ENCODE peak calls at places on chromosomes 5 and 9, in eight cellular contexts. W, Z, G, M, D, U, A and E are unnamed samples.

GRCh38 chr5:125140855-125141254 is 394.4 kb upstream of the ZNF608 start:
- DNase-seq in W (no peak), Z (peak), G (no peak), M (no peak), D (no peak), U (no peak), A (peak), E (peak)

GRCh38 chr9:79256691-79257213 is 315.0 kb upstream of the TLE4 start:
- DNase-seq in W (no peak), Z (no peak), G (no peak), M (no peak), D (peak), U (no peak), A (no peak), E (no peak)

GRCh38 chr9:109458453-109459211 is 39.5 kb downstream of the PTPN3 start:
- DNase-seq in W (no peak), Z (no peak), G (no peak), M (no peak), D (no peak), U (no peak), A (no peak), E (no peak)

GRCh38 chr5:119726544-119726943 is 97.2 kb downstream of the FAM170A start:
- DNase-seq in W (no peak), Z (no peak), G (no peak), M (no peak), D (no peak), U (no peak), A (no peak), E (no peak)

GRCh38 chr5:103473725-103474124 is 88.9 kb downstream of the NUDT12 start:
- DNase-seq in W (peak), Z (no peak), G (no peak), M (no peak), D (no peak), U (no peak), A (no peak), E (no peak)

GRCh38 chr9:132609829-132610228 is 27.4 kb downstream of the BARHL1 start:
- DNase-seq in W (no peak), Z (no peak), G (no peak), M (no peak), D (no peak), U (no peak), A (no peak), E (no peak)

GRCh38 chr5:172886974-172887491 is 53.0 kb downstream of the ERGIC1 start:
- DNase-seq in W (peak), Z (peak), G (no peak), M (no peak), D (peak), U (no peak), A (no peak), E (no peak)

GRCh38 chr5:39498247-39498952 is 73.6 kb upstream of the DAB2 start:
- DNase-seq in W (no peak), Z (no peak), G (no peak), M (no peak), D (no peak), U (no peak), A (no peak), E (no peak)

GRCh38 chr9:93792358-93792757 is 162.8 kb downstream of the BARX1 start:
- DNase-seq in W (no peak), Z (no peak), G (no peak), M (no peak), D (no peak), U (no peak), A (no peak), E (no peak)

GRCh38 chr5:53333160-53333559 is 147.3 kb upstream of the FST start:
- DNase-seq in W (no peak), Z (no peak), G (no peak), M (no peak), D (no peak), U (no peak), A (no peak), E (no peak)

GRCh38 chr9:2039294-2040180 is 24.4 kb downstream of the SMARCA2 start:
- DNase-seq in W (no peak), Z (no peak), G (no peak), M (no peak), D (no peak), U (no peak), A (no peak), E (no peak)

GRCh38 chr5:180072256-180072548 is 643 bp upstream of the RNF130 start:
- DNase-seq in W (no peak), Z (no peak), G (no peak), M (no peak), D (no peak), U (no peak), A (no peak), E (no peak)

GRCh38 chr5:13994606-13995336 is 50.3 kb upstream of the DNAH5 start:
- DNase-seq in W (no peak), Z (no peak), G (no peak), M (no peak), D (no peak), U (no peak), A (no peak), E (no peak)

GRCh38 chr9:135073741-135074305 is 13.6 kb upstream of the OLFM1 start:
- DNase-seq in W (no peak), Z (no peak), G (no peak), M (no peak), D (peak), U (peak), A (no peak), E (peak)

GRCh38 chr5:33840927-33841547 is 50.8 kb downstream of the ADAMTS12 start:
- DNase-seq in W (no peak), Z (no peak), G (no peak), M (no peak), D (no peak), U (no peak), A (no peak), E (no peak)

GRCh38 chr5:140631831-140632365 is 1.1 kb downstream of the CD14 start:
- DNase-seq in W (no peak), Z (peak), G (no peak), M (no peak), D (peak), U (no peak), A (no peak), E (no peak)

GRCh38 chr9:12439267-12439666 is 253.9 kb upstream of the TYRP1 start:
- DNase-seq in W (no peak), Z (no peak), G (no peak), M (no peak), D (no peak), U (no peak), A (no peak), E (no peak)

GRCh38 chr9:106929471-106930198 is 66.7 kb downstream of the ZNF462 start:
- DNase-seq in W (no peak), Z (peak), G (no peak), M (no peak), D (no peak), U (no peak), A (no peak), E (no peak)

GRCh38 chr5:102152906-102153787 is 142.9 kb downstream of the SLCO4C1 start:
- DNase-seq in W (no peak), Z (no peak), G (no peak), M (no peak), D (no peak), U (no peak), A (peak), E (no peak)

GRCh38 chr5:101687630-101688029 is 608.5 kb downstream of the SLCO4C1 start:
- DNase-seq in W (no peak), Z (no peak), G (no peak), M (no peak), D (no peak), U (no peak), A (no peak), E (no peak)

GRCh38 chr9:28882528-28882927 is 1309.2 kb upstream of the C9orf72 start:
- DNase-seq in W (no peak), Z (no peak), G (no peak), M (no peak), D (no peak), U (no peak), A (no peak), E (no peak)

GRCh38 chr9:77433675-77434445 is 214.3 kb downstream of the GNA14 start:
- DNase-seq in W (peak), Z (peak), G (peak), M (no peak), D (peak), U (no peak), A (peak), E (peak)

GRCh38 chr5:145941677-145942130 is 5.3 kb downstream of the SH3RF2 start:
- DNase-seq in W (no peak), Z (no peak), G (no peak), M (no peak), D (no peak), U (no peak), A (no peak), E (no peak)

GRCh38 chr5:93010626-93011025 is 570.4 kb downstream of the NR2F1-AS1 start:
- DNase-seq in W (no peak), Z (no peak), G (no peak), M (no peak), D (no peak), U (no peak), A (no peak), E (no peak)

GRCh38 chr9:133379153-133380086 is 3.3 kb downstream of the STKLD1 start:
- DNase-seq in W (no peak), Z (no peak), G (no peak), M (no peak), D (no peak), U (no peak), A (no peak), E (no peak)

GRCh38 chr9:111412280-111412679 is 71.9 kb downstream of the ECPAS start:
- DNase-seq in W (no peak), Z (no peak), G (no peak), M (no peak), D (no peak), U (no peak), A (no peak), E (no peak)

GRCh38 chr5:173823721-173824567 is 64.2 kb upstream of the CPEB4 start:
- DNase-seq in W (no peak), Z (no peak), G (no peak), M (no peak), D (peak), U (no peak), A (peak), E (no peak)

GRCh38 chr5:58582004-58582403 is 871 bp upstream of the RAB3C start:
- DNase-seq in W (no peak), Z (no peak), G (no peak), M (no peak), D (no peak), U (no peak), A (no peak), E (no peak)

GRCh38 chr5:125004009-125004408 is 257.6 kb upstream of the ZNF608 start:
- DNase-seq in W (no peak), Z (no peak), G (no peak), M (no peak), D (no peak), U (no peak), A (no peak), E (no peak)

GRCh38 chr9:77807846-77808749 is 160.0 kb upstream of the GNA14 start:
- DNase-seq in W (no peak), Z (no peak), G (no peak), M (no peak), D (no peak), U (no peak), A (no peak), E (no peak)

GRCh38 chr9:109035684-109036423 is 22.6 kb upstream of the CTNNAL1 start:
- DNase-seq in W (peak), Z (no peak), G (peak), M (no peak), D (no peak), U (no peak), A (peak), E (no peak)

GRCh38 chr9:130451509-130452388 is 7.0 kb downstream of the ASS1 start:
- DNase-seq in W (peak), Z (peak), G (peak), M (no peak), D (peak), U (no peak), A (peak), E (peak)

GRCh38 chr5:119315516-119315949 is 40.3 kb upstream of the TNFAIP8 start:
- DNase-seq in W (no peak), Z (no peak), G (no peak), M (no peak), D (no peak), U (no peak), A (peak), E (no peak)

GRCh38 chr5:74649421-74649973 is 9.0 kb upstream of the ENC1 start:
- DNase-seq in W (no peak), Z (no peak), G (no peak), M (no peak), D (no peak), U (no peak), A (no peak), E (no peak)

GRCh38 chr5:179223961-179224360 is 121.3 kb downstream of the ADAMTS2 start:
- DNase-seq in W (no peak), Z (no peak), G (no peak), M (no peak), D (no peak), U (peak), A (no peak), E (no peak)

GRCh38 chr5:56080375-56081052 is 85.8 kb upstream of the IL6ST start:
- DNase-seq in W (no peak), Z (no peak), G (no peak), M (no peak), D (no peak), U (no peak), A (no peak), E (no peak)

GRCh38 chr5:160923927-160924705 is 72.1 kb upstream of the ATP10B start:
- DNase-seq in W (no peak), Z (no peak), G (no peak), M (no peak), D (peak), U (no peak), A (no peak), E (peak)

GRCh38 chr9:23321049-23321448 is 505.0 kb downstream of the ELAVL2 start:
- DNase-seq in W (no peak), Z (no peak), G (no peak), M (no peak), D (no peak), U (no peak), A (no peak), E (no peak)

GRCh38 chr5:168374532-168374931 is 83.1 kb downstream of the WWC1 start:
- DNase-seq in W (no peak), Z (no peak), G (no peak), M (no peak), D (no peak), U (no peak), A (no peak), E (no peak)

GRCh38 chr9:108019821-108020220 is 530.3 kb upstream of the KLF4 start:
- DNase-seq in W (no peak), Z (no peak), G (no peak), M (no peak), D (no peak), U (no peak), A (peak), E (no peak)

GRCh38 chr9:34896112-34896511 is 62.0 kb upstream of the PHF24 start:
- DNase-seq in W (no peak), Z (no peak), G (no peak), M (no peak), D (no peak), U (no peak), A (no peak), E (no peak)
- TF ChIP-seq CTCF in W (no peak), Z (no peak), G (no peak), M (no peak), D (no peak), U (no peak), A (no peak), E (no peak)

GRCh38 chr9:16271967-16272366 is 598.5 kb downstream of the BNC2 start:
- DNase-seq in W (no peak), Z (no peak), G (no peak), M (no peak), D (no peak), U (no peak), A (no peak), E (no peak)

GRCh38 chr9:16265671-16266070 is 604.8 kb downstream of the BNC2 start:
- DNase-seq in W (no peak), Z (no peak), G (no peak), M (no peak), D (no peak), U (no peak), A (no peak), E (peak)

GRCh38 chr9:16267336-16268036 is 603.0 kb downstream of the BNC2 start:
- DNase-seq in W (no peak), Z (no peak), G (no peak), M (no peak), D (no peak), U (no peak), A (peak), E (peak)

GRCh38 chr9:16266648-16267276 is 603.7 kb downstream of the BNC2 start:
- DNase-seq in W (no peak), Z (no peak), G (no peak), M (no peak), D (no peak), U (no peak), A (peak), E (peak)

GRCh38 chr9:16268037-16269010 is 602.1 kb downstream of the BNC2 start:
- DNase-seq in W (no peak), Z (no peak), G (no peak), M (no peak), D (no peak), U (no peak), A (no peak), E (no peak)
- TF ChIP-seq POLR2A in W (no peak), Z (no peak), G (no peak), M (no peak), D (no peak), U (no peak), A (no peak), E (no peak)

DNA sequence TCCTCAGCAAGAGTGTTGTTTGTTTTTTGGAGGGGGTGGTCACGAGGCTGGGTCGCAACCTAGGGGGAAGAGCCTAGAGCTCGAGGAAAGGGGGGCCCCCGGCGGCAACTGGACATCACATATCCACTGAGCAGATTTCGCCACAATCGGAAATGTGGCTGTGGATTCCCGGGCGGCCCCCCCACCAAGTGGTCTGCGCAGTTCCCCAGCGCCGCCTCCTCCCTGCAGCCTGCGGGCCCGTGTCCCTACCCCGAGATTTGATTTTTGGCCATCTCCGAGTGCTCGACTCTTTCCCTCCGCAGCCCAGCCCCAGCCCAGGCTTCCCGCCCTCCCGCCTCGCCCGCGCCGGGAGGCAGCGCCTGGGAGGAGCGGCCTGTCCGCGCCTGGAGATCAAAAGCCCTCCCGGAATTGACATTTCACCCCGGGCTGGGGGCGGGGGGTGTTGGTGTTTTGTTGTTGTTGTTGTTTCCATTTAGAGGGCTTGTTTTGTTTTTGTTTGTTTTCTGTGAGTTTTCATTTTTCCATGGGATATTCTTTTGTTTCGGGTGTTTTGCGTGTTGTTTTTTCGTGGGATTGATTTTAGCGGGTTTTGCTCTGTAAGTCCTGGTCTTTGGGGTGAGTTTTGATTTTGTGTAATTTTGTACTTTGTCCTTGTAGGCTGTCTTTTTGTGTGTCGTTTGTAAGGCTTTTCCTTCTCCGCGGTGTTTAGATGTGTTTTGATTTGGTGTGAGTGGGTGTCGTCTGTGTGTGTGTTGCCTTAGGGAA is 1.6 kb upstream of the PAX5 start:
- DNase-seq in W (no peak), Z (no peak), G (no peak), M (no peak), D (no peak), U (no peak), A (no peak), E (peak)
- H3K4me3 ChIP-seq in W (peak), Z (no peak), G (no peak), M (no peak), D (peak), U (peak), A (peak), E (no peak)

GRCh38 chr9:136448655-136449054 is 9.0 kb upstream of the INPP5E start:
- DNase-seq in W (no peak), Z (no peak), G (no peak), M (no peak), D (no peak), U (no peak), A (no peak), E (no peak)

GRCh38 chr9:136454026-136454796 is 14.6 kb upstream of the INPP5E start:
- DNase-seq in W (no peak), Z (no peak), G (no peak), M (no peak), D (no peak), U (peak), A (no peak), E (no peak)

GRCh38 chr9:136453326-136453725 is 13.7 kb upstream of the INPP5E start:
- DNase-seq in W (no peak), Z (no peak), G (no peak), M (no peak), D (no peak), U (no peak), A (no peak), E (no peak)

GRCh38 chr9:136455043-136456002 is 15.7 kb upstream of the INPP5E start:
- DNase-seq in W (no peak), Z (no peak), G (no peak), M (no peak), D (no peak), U (no peak), A (no peak), E (no peak)

DNA sequence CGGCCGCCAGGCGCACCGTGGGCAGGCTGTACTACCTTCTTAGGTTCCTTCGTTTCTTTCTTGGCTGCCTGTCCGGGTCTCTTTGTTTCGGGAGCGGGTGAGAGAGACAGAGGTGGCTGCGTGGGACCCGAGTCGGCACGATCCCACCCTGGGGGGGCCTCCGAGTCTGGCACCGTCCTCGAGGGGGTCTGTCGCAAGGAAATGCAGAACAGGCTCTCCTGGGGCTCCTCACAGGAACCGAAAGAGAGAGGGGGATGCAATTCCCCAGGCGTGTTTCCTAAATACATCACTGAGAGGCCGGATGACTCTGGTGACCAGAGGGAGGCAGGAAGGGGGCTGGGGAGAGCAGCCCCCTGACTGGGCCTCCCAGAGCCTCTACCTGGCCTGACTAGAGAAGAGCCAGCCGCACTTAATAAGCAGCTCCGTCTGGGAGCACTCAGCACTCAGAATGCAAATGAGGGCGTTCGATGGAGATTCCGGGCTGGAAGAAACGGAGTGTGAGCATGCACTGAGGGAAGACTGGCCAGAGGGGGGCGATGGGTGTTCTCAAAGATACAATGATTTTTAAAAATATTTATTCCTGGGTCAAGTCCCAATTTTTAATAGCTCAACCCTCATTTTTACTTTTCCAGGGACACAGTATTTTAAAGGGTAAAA is 11.7 kb upstream of the INPP5E start:
- DNase-seq in W (no peak), Z (no peak), G (no peak), M (no peak), D (no peak), U (no peak), A (no peak), E (no peak)
- TF ChIP-seq CTCF in W (no peak), Z (no peak), G (no peak), M (no peak), D (no peak), U (no peak), A (peak), E (no peak)